ENCODE peak calls at places on chromosomes 11 and 22, in nine cellular contexts. A, N, Q, P, G, J, C, B and X are unnamed samples.
A peak's percentile ranks its signal among the peaks of the same experiment; 100 is the strongest.

GRCh38 chr11:69317401-69318092 is 23.6 kb downstream of the MYEOV start:
- DNase-seq in C (no peak), G (no peak), P (no peak), A (no peak), B (no peak), Q (peak; percentile 1), N (no peak), J (no peak), X (peak; percentile 71)

GRCh38 chr11:134144744-134145143 is 75.9 kb downstream of the JAM3 start:
- DNase-seq in J (no peak), C (no peak), A (no peak), P (no peak), B (no peak), N (no peak), Q (no peak), G (no peak), X (no peak)

GRCh38 chr11:36492724-36493304 is 17.3 kb downstream of the TRAF6 start:
- DNase-seq in P (no peak), N (peak; percentile 72), A (no peak), J (no peak), B (no peak), G (peak; percentile 61), Q (no peak), C (no peak), X (peak; percentile 62)

GRCh38 chr11:44731685-44732411 is 5.1 kb downstream of the TSPAN18 start:
- DNase-seq in N (no peak), G (no peak), A (peak; percentile 67), C (no peak), P (no peak), Q (peak; percentile 44), B (no peak), J (no peak), X (no peak)

GRCh38 chr22:50670914-50671538 is 1.6 kb upstream of the SHANK3 start:
- DNase-seq in N (no peak), Q (no peak), B (no peak), A (no peak), C (no peak), P (no peak), G (no peak), J (no peak), X (no peak)

GRCh38 chr11:197741-198235 is 4.9 kb downstream of the SCGB1C1 start:
- DNase-seq in C (no peak), A (no peak), J (no peak), G (no peak), B (no peak), Q (no peak), N (no peak), P (no peak), X (no peak)

GRCh38 chr11:130585545-130585944 is 137.1 kb downstream of the ADAMTS15 start:
- DNase-seq in N (no peak), A (no peak), Q (no peak), P (no peak), G (peak; percentile 31), C (no peak), J (no peak), B (no peak), X (peak; percentile 53)

GRCh38 chr11:2077061-2077802 is 62.0 kb downstream of the IGF2 start:
- DNase-seq in N (no peak), J (no peak), Q (no peak), B (peak; percentile 58), A (no peak), G (peak; percentile 70), C (no peak), P (no peak), X (peak; percentile 92)

GRCh38 chr22:49264696-49265095 is 563.0 kb downstream of the BRD1 start:
- DNase-seq in B (no peak), P (no peak), A (no peak), N (no peak), Q (peak; percentile 8), J (no peak), G (no peak), C (no peak), X (no peak)

GRCh38 chr11:86636275-86636674 is 36.1 kb downstream of the ME3 start:
- DNase-seq in P (no peak), A (peak; percentile 53), C (no peak), B (no peak), N (no peak), J (no peak), Q (no peak), G (no peak), X (peak; percentile 81)

GRCh38 chr11:119342362-119343130 is 1.9 kb upstream of the C1QTNF5 start:
- DNase-seq in Q (no peak), J (no peak), N (no peak), P (no peak), C (no peak), A (no peak), G (no peak), B (no peak), X (no peak)

GRCh38 chr11:37109205-37109585 is 511.2 kb upstream of the RAG2 start:
- DNase-seq in J (no peak), B (no peak), G (no peak), N (no peak), P (no peak), C (no peak), Q (no peak), A (no peak), X (no peak)